ENCODE peak calls at places on chromosomes 13 and 19, in ten cellular contexts. O is hippocampal formation, E is stomach, I is dermis blood vessel endothelial cell, X is endothelial cell, C is GF-D8, F is AG20443, M is iris pigment epithelial cell, T is ELF-1, B is spleen. Y is an unnamed sample.

GRCh38 chr19:10503002-10503789 is at the start of gene KEAP1:
- DNase-seq in O (no peak), E (peak; percentile 38), I (peak; percentile 53), X (peak; percentile 28), C (no peak), F (peak; percentile 46), M (peak; percentile 30), T (peak; percentile 57), B (no peak), Y (peak; percentile 57)

GRCh38 chr13:35496011-35496410 is 19.5 kb upstream of the MAB21L1 start:
- DNase-seq in O (no peak), E (no peak), I (no peak), X (no peak), C (no peak), F (no peak), M (no peak), T (no peak), B (no peak), Y (no peak)

GRCh38 chr13:25753976-25754375 is 297.8 kb downstream of the SHISA2 start:
- DNase-seq in O (no peak), E (no peak), I (no peak), X (no peak), C (no peak), F (no peak), M (no peak), T (peak; percentile 21), B (no peak), Y (no peak)

GRCh38 chr13:99652141-99652540 is 150.9 kb downstream of the TM9SF2 start:
- DNase-seq in O (no peak), E (no peak), I (no peak), X (no peak), C (no peak), F (no peak), M (no peak), T (no peak), B (no peak), Y (no peak)

GRCh38 chr19:56958428-56958827 is 117.9 kb upstream of the PEG3 start:
- DNase-seq in O (no peak), E (no peak), I (no peak), X (no peak), C (no peak), F (no peak), M (no peak), T (no peak), B (no peak), Y (no peak)

GRCh38 chr13:80931766-80932165 is 590.8 kb upstream of the SPRY2 start:
- DNase-seq in O (no peak), E (no peak), I (no peak), X (no peak), C (no peak), F (no peak), M (peak; percentile 58), T (no peak), B (no peak), Y (no peak)

GRCh38 chr19:14073232-14073924 is 792 bp downstream of the MISP3 start:
- DNase-seq in O (peak; percentile 82), E (peak; percentile 81), I (peak; percentile 85), X (peak; percentile 76), C (peak; percentile 27), F (peak; percentile 89), M (peak; percentile 89), T (peak; percentile 57), B (peak; percentile 95), Y (peak; percentile 92)

GRCh38 chr19:5803441-5803751 is 1.5 kb upstream of the NRTN start:
- DNase-seq in O (no peak), E (no peak), I (no peak), X (no peak), C (no peak), F (no peak), M (no peak), T (no peak), B (no peak), Y (no peak)

GRCh38 chr19:15836345-15836594 is 20.8 kb upstream of the OR10H1 start:
- DNase-seq in O (no peak), E (no peak), I (peak; percentile 42), X (no peak), C (no peak), F (no peak), M (no peak), T (no peak), B (no peak), Y (peak; percentile 67)

GRCh38 chr13:111329641-111330040 is 9.2 kb downstream of the TEX29 start:
- DNase-seq in O (no peak), E (no peak), I (no peak), X (no peak), C (no peak), F (no peak), M (no peak), T (no peak), B (no peak), Y (no peak)

Y was measured in GM23248.